ENCODE peak calls at places on chromosomes 1 and 21, in five cellular contexts. Q, U, J, D and K are unnamed samples. For H3K9me3, the result is how much of the 10 kb centered on the place peaks cover.

GRCh38 chr21:39556176-39556575 is 56.6 kb upstream of the B3GALT5 start:
- DNase-seq in Q (no peak), U (no peak), J (no peak), D (no peak), K (no peak)

GRCh38 chr1:24102966-24103365 is 9.0 kb downstream of the MYOM3 start:
- DNase-seq in Q (no peak), U (peak), J (no peak), D (peak), K (no peak)

GRCh38 chr1:1069711-1070676 is 4.1 kb downstream of the RNF223 start:
- DNase-seq in Q (peak), U (no peak), J (no peak), D (no peak), K (no peak)

GRCh38 chr1:112247971-112248370 is 148.0 kb upstream of the CTTNBP2NL start:
- DNase-seq in Q (no peak), U (no peak), J (no peak), D (peak), K (no peak)

GRCh38 chr1:20371883-20372282 is 81.2 kb downstream of the VWA5B1 start:
- DNase-seq in Q (no peak), U (no peak), J (no peak), D (no peak), K (no peak)

GRCh38 chr1:211145944-211146343 is 12.0 kb upstream of the KCNH1 start:
- DNase-seq in Q (no peak), U (no peak), J (no peak), D (no peak), K (no peak)

GRCh38 chr1:220113136-220113695 is 19.3 kb downstream of the IARS2 start:
- DNase-seq in Q (peak), U (no peak), J (no peak), D (no peak), K (no peak)

GRCh38 chr1:245054105-245054831 is 100.5 kb upstream of the KIF26B start:
- DNase-seq in Q (no peak), U (no peak), J (no peak), D (no peak), K (no peak)

GRCh38 chr1:201705389-201705788 is 123.6 kb upstream of the IPO9 start:
- DNase-seq in Q (no peak), U (no peak), J (no peak), D (no peak), K (no peak)

GRCh38 chr1:11931845-11932244 is 2.7 kb upstream of the PLOD1 start:
- DNase-seq in Q (no peak), U (no peak), J (no peak), D (no peak), K (no peak)

GRCh38 chr21:29581393-29581792 is 282.7 kb downstream of the BACH1 start:
- DNase-seq in Q (no peak), U (no peak), J (no peak), D (no peak), K (no peak)

GRCh38 chr1:179007233-179007632 is 18.5 kb upstream of the FAM20B start:
- DNase-seq in Q (peak), U (no peak), J (no peak), D (no peak), K (no peak)

GRCh38 chr21:32215306-32215685 is 63.6 kb downstream of the MIS18A start:
- DNase-seq in Q (no peak), U (no peak), J (no peak), D (no peak), K (no peak)

GRCh38 chr1:43660355-43660754 is 10.4 kb downstream of the KDM4A start:
- DNase-seq in Q (no peak), U (no peak), J (no peak), D (no peak), K (no peak)

GRCh38 chr1:177466286-177466685 is 295.5 kb downstream of the BRINP2 start:
- DNase-seq in Q (no peak), U (no peak), J (no peak), D (no peak), K (no peak)

GRCh38 chr1:165662186-165662585 is 31.2 kb downstream of the MGST3 start:
- DNase-seq in Q (no peak), U (no peak), J (no peak), D (no peak), K (no peak)

GRCh38 chr1:25867210-25867991 is 8.1 kb downstream of the PAQR7 start:
- DNase-seq in Q (no peak), U (no peak), J (no peak), D (no peak), K (no peak)

GRCh38 chr1:152535774-152536173 is 21.5 kb downstream of the CRCT1 start:
- DNase-seq in Q (no peak), U (no peak), J (no peak), D (no peak), K (no peak)
- H3K9me3 ChIP-seq in Q (under half), U (under half), J (under half), D (under half), K (under half)

GRCh38 chr1:27368872-27369703 is 2.3 kb upstream of the MAP3K6 start:
- DNase-seq in Q (peak), U (no peak), J (no peak), D (no peak), K (no peak)

GRCh38 chr1:27366113-27366410 is 699 bp downstream of the MAP3K6 start:
- DNase-seq in Q (peak), U (peak), J (peak), D (peak), K (peak)

GRCh38 chr1:27366411-27367159 is at the start of gene MAP3K6:
- DNase-seq in Q (peak), U (peak), J (peak), D (peak), K (no peak)

GRCh38 chr1:27365372-27366112 is 1.2 kb downstream of the MAP3K6 start:
- DNase-seq in Q (peak), U (peak), J (peak), D (peak), K (peak)

GRCh38 chr1:27367160-27367650 is 444 bp upstream of the MAP3K6 start:
- DNase-seq in Q (no peak), U (no peak), J (no peak), D (no peak), K (no peak)
- H3K9me3 ChIP-seq in Q (under half), U (under half), J (under half), D (under half), K (under half)

DNA sequence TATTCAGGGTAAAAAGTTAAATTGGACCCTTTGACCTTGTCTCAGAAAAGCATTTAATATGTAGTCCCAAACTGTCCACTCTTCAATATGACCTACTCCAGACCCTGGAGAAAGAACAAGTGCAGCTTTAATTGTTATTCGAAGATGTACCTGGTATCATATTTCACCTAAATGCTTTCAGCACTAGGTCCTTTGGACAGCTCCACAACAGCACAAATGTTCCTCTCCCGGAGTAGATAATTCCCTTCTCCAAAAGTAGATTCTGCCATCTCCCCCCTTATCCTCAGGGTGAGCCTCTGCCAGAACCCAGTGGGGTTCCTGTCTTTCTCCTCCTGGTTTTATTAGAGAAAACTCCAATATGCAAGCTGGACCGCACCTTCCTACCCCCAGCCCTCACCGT is 104.5 kb upstream of the AJAP1 start:
- DNase-seq in Q (no peak), U (no peak), J (no peak), D (no peak), K (no peak)
- H3K9me3 ChIP-seq in Q (under half), U (under half), J (under half), D (under half), K (under half)

GRCh38 chr1:155696524-155696923 is 7.6 kb downstream of the DAP3 start:
- DNase-seq in Q (no peak), U (no peak), J (no peak), D (no peak), K (no peak)
- H3K9me3 ChIP-seq in Q (under half), U (under half), J (under half), D (under half), K (under half)

DNA sequence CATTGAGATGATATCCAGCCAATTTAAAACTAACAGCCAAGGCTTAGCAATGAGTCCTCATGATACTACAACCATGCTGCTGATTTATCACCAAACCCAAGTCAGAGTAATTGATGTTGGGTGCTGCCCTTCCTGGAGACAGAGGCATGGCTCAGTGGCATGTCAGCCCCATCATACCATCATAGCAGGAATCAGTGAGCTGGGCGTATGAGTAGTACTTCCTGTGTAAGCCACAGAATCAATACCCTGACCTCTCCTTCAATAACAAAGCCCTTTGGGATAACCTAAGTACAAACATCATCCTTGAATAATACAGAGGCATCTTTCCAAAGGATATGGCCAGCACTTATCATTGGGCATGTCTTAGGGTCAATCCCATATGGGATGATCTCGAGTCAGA is 3.0 kb upstream of the LCE1E start:
- DNase-seq in Q (no peak), U (no peak), J (no peak), D (no peak), K (no peak)
- H3K9me3 ChIP-seq in Q (under half), U (under half), J (under half), D (under half), K (under half)

DNA sequence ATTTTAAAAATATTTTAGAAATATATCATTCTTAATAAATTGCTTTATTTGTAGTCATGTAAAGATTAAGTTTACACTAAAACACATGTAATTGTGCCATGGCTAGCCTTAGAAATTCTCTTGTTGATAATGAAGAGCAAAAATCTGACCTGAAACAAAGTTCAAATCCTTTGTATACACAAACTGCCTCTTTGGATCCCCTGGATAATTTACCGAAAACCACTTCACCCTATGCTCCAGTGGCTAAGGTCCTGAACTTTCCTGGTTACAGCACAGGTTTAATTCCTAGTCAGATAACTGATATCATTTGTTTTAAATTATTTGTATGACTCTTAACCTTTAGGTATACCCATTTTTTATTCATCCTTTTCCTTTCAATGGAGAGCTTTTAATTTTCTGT is 1093.2 kb upstream of the ADGRL4 start:
- DNase-seq in Q (no peak), U (no peak), J (no peak), D (no peak), K (no peak)
- H3K9me3 ChIP-seq in Q (under half), U (under half), J (under half), D (under half), K (under half)

GRCh38 chr21:22200378-22201092 is 1202.3 kb downstream of the NCAM2 start:
- DNase-seq in Q (no peak), U (no peak), J (no peak), D (no peak), K (no peak)

GRCh38 chr21:22201669-22202068 is 1203.5 kb downstream of the NCAM2 start:
- DNase-seq in Q (no peak), U (no peak), J (no peak), D (no peak), K (no peak)

GRCh38 chr21:22201142-22201541 is 1202.9 kb downstream of the NCAM2 start:
- DNase-seq in Q (no peak), U (no peak), J (no peak), D (no peak), K (no peak)
- H3K9me3 ChIP-seq in Q (under half), U (under half), J (under half), D (under half), K (under half)